ENCODE peak calls at places on chromosome X, in eight cellular contexts. One of them, this sample, is unnamed.

GRCh38 chrX:113741744-113742143 is 842.1 kb upstream of the HTR2C start:
- DNase-seq in epithelial cell of esophagus: peak; percentile 36
- DNase-seq in HFF-Myc: no peak
- DNase-seq in NCI-H69: no peak
- DNase-seq in OCI-LY7: peak; percentile 25
- DNase-seq in T-helper 1 cell: no peak
- DNase-seq in ACHN: peak; percentile 31
- DNase-seq in iris pigment epithelial cell: peak; percentile 11
- DNase-seq in this sample: peak; percentile 5

GRCh38 chrX:40279762-40280161 is 182.0 kb upstream of the BCOR start:
- DNase-seq in epithelial cell of esophagus: no peak
- DNase-seq in HFF-Myc: no peak
- DNase-seq in NCI-H69: peak; percentile 67
- DNase-seq in OCI-LY7: no peak
- DNase-seq in T-helper 1 cell: no peak
- DNase-seq in ACHN: no peak
- DNase-seq in iris pigment epithelial cell: no peak
- DNase-seq in this sample: no peak

GRCh38 chrX:57821703-57822375 is 88.4 kb downstream of the ZXDA start:
- DNase-seq in epithelial cell of esophagus: peak; percentile 60
- DNase-seq in HFF-Myc: peak; percentile 16
- DNase-seq in NCI-H69: peak; percentile 0
- DNase-seq in OCI-LY7: peak; percentile 65
- DNase-seq in T-helper 1 cell: no peak
- DNase-seq in ACHN: peak; percentile 52
- DNase-seq in iris pigment epithelial cell: peak; percentile 50
- DNase-seq in this sample: peak; percentile 63

GRCh38 chrX:50643525-50644137 is 170.4 kb downstream of the SHROOM4 start:
- DNase-seq in epithelial cell of esophagus: no peak
- DNase-seq in HFF-Myc: no peak
- DNase-seq in NCI-H69: no peak
- DNase-seq in OCI-LY7: no peak
- DNase-seq in T-helper 1 cell: no peak
- DNase-seq in ACHN: no peak
- DNase-seq in iris pigment epithelial cell: no peak
- DNase-seq in this sample: no peak

GRCh38 chrX:139889760-139890159 is 43.1 kb downstream of the ATP11C start:
- DNase-seq in epithelial cell of esophagus: peak; percentile 41
- DNase-seq in HFF-Myc: no peak
- DNase-seq in NCI-H69: peak; percentile 6
- DNase-seq in OCI-LY7: no peak
- DNase-seq in T-helper 1 cell: no peak
- DNase-seq in ACHN: peak; percentile 5
- DNase-seq in iris pigment epithelial cell: peak; percentile 47
- DNase-seq in this sample: no peak

GRCh38 chrX:46838974-46839480 is 2.2 kb downstream of the RP2 start:
- DNase-seq in epithelial cell of esophagus: no peak
- DNase-seq in HFF-Myc: no peak
- DNase-seq in NCI-H69: no peak
- DNase-seq in OCI-LY7: no peak
- DNase-seq in T-helper 1 cell: no peak
- DNase-seq in ACHN: peak; percentile 6
- DNase-seq in iris pigment epithelial cell: peak; percentile 18
- DNase-seq in this sample: no peak

GRCh38 chrX:27674491-27674890 is 84.3 kb downstream of the DCAF8L2 start:
- DNase-seq in epithelial cell of esophagus: peak; percentile 40
- DNase-seq in HFF-Myc: no peak
- DNase-seq in NCI-H69: no peak
- DNase-seq in OCI-LY7: no peak
- DNase-seq in T-helper 1 cell: no peak
- DNase-seq in ACHN: no peak
- DNase-seq in iris pigment epithelial cell: no peak
- DNase-seq in this sample: no peak

GRCh38 chrX:40581333-40581910 is 652 bp downstream of the ATP6AP2 start:
- DNase-seq in epithelial cell of esophagus: peak; percentile 48
- DNase-seq in HFF-Myc: no peak
- DNase-seq in NCI-H69: peak; percentile 48
- DNase-seq in OCI-LY7: peak; percentile 24
- DNase-seq in T-helper 1 cell: no peak
- DNase-seq in ACHN: peak; percentile 5
- DNase-seq in iris pigment epithelial cell: peak; percentile 63
- DNase-seq in this sample: no peak

GRCh38 chrX:44675364-44676024 is 132.8 kb upstream of the FUNDC1 start:
- DNase-seq in epithelial cell of esophagus: peak; percentile 97
- DNase-seq in HFF-Myc: peak; percentile 73
- DNase-seq in NCI-H69: peak; percentile 96
- DNase-seq in OCI-LY7: no peak
- DNase-seq in T-helper 1 cell: no peak
- DNase-seq in ACHN: peak; percentile 26
- DNase-seq in iris pigment epithelial cell: peak; percentile 77
- DNase-seq in this sample: no peak

GRCh38 chrX:84475596-84475995 is 26.7 kb downstream of the HDX start:
- DNase-seq in epithelial cell of esophagus: no peak
- DNase-seq in HFF-Myc: no peak
- DNase-seq in NCI-H69: peak; percentile 34
- DNase-seq in OCI-LY7: no peak
- DNase-seq in T-helper 1 cell: no peak
- DNase-seq in ACHN: no peak
- DNase-seq in iris pigment epithelial cell: no peak
- DNase-seq in this sample: peak; percentile 57

GRCh38 chrX:138018145-138018799 is 452.3 kb downstream of the ZIC3 start:
- DNase-seq in epithelial cell of esophagus: no peak
- DNase-seq in HFF-Myc: no peak
- DNase-seq in NCI-H69: peak; percentile 42
- DNase-seq in OCI-LY7: no peak
- DNase-seq in T-helper 1 cell: no peak
- DNase-seq in ACHN: no peak
- DNase-seq in iris pigment epithelial cell: no peak
- DNase-seq in this sample: peak; percentile 73

GRCh38 chrX:21943460-21944135 is 3.1 kb downstream of the SMS start:
- DNase-seq in epithelial cell of esophagus: peak; percentile 84
- DNase-seq in HFF-Myc: no peak
- DNase-seq in NCI-H69: no peak
- DNase-seq in OCI-LY7: no peak
- DNase-seq in T-helper 1 cell: no peak
- DNase-seq in ACHN: peak; percentile 58
- DNase-seq in iris pigment epithelial cell: peak; percentile 81
- DNase-seq in this sample: no peak

GRCh38 chrX:13493659-13494058 is 75.7 kb upstream of the EGFL6 start:
- DNase-seq in epithelial cell of esophagus: no peak
- DNase-seq in HFF-Myc: no peak
- DNase-seq in NCI-H69: no peak
- DNase-seq in OCI-LY7: no peak
- DNase-seq in T-helper 1 cell: no peak
- DNase-seq in ACHN: no peak
- DNase-seq in iris pigment epithelial cell: no peak
- DNase-seq in this sample: no peak

GRCh38 chrX:119690921-119691716 is 1.8 kb downstream of the SEPTIN6 start:
- DNase-seq in epithelial cell of esophagus: peak; percentile 46
- DNase-seq in HFF-Myc: no peak
- DNase-seq in NCI-H69: peak; percentile 22
- DNase-seq in OCI-LY7: no peak
- DNase-seq in T-helper 1 cell: no peak
- DNase-seq in ACHN: no peak
- DNase-seq in iris pigment epithelial cell: no peak
- DNase-seq in this sample: no peak

GRCh38 chrX:72568406-72569092 is 4.1 kb downstream of the HDAC8 start:
- DNase-seq in epithelial cell of esophagus: no peak
- DNase-seq in HFF-Myc: no peak
- DNase-seq in NCI-H69: no peak
- DNase-seq in OCI-LY7: no peak
- DNase-seq in T-helper 1 cell: no peak
- DNase-seq in ACHN: no peak
- DNase-seq in iris pigment epithelial cell: peak; percentile 83
- DNase-seq in this sample: no peak

GRCh38 chrX:8845060-8845459 is 43.9 kb upstream of the FAM9A start:
- DNase-seq in epithelial cell of esophagus: no peak
- DNase-seq in HFF-Myc: peak; percentile 59
- DNase-seq in NCI-H69: no peak
- DNase-seq in OCI-LY7: no peak
- DNase-seq in T-helper 1 cell: no peak
- DNase-seq in ACHN: peak; percentile 86
- DNase-seq in iris pigment epithelial cell: peak; percentile 40
- DNase-seq in this sample: no peak

GRCh38 chrX:36577006-36577405 is 431.2 kb upstream of the FAM47C start:
- DNase-seq in epithelial cell of esophagus: peak; percentile 1
- DNase-seq in HFF-Myc: no peak
- DNase-seq in NCI-H69: no peak
- DNase-seq in OCI-LY7: no peak
- DNase-seq in T-helper 1 cell: no peak
- DNase-seq in ACHN: no peak
- DNase-seq in iris pigment epithelial cell: no peak
- DNase-seq in this sample: no peak

GRCh38 chrX:1072637-1073377 is 139.6 kb downstream of the CRLF2 start:
- DNase-seq in epithelial cell of esophagus: no peak
- DNase-seq in HFF-Myc: no peak
- DNase-seq in NCI-H69: peak; percentile 14
- DNase-seq in OCI-LY7: peak; percentile 13
- DNase-seq in T-helper 1 cell: no peak
- DNase-seq in ACHN: no peak
- DNase-seq in iris pigment epithelial cell: no peak
- DNase-seq in this sample: no peak

GRCh38 chrX:118644378-118644777 is 83.0 kb upstream of the IL13RA1 start:
- DNase-seq in epithelial cell of esophagus: peak; percentile 62
- DNase-seq in HFF-Myc: no peak
- DNase-seq in NCI-H69: peak; percentile 62
- DNase-seq in OCI-LY7: peak; percentile 3
- DNase-seq in T-helper 1 cell: no peak
- DNase-seq in ACHN: peak; percentile 29
- DNase-seq in iris pigment epithelial cell: peak; percentile 56
- DNase-seq in this sample: peak; percentile 43

This sample was measured in NCI-H146.